ENCODE peak calls at places on chromosomes 4 and X, in ten cellular contexts. H, Y, J, X, E, O, W, S, C and F are unnamed samples.

GRCh38 chr4:4694296-4694772 is 152.5 kb upstream of the STX18 start:
- DNase-seq in H (no peak), Y (no peak), J (no peak), X (no peak), E (no peak), O (no peak), W (no peak), S (no peak), C (peak; percentile 40), F (no peak)

GRCh38 chr4:2761035-2761923 is 5.1 kb upstream of the TNIP2 start:
- DNase-seq in H (peak; percentile 64), Y (no peak), J (no peak), X (no peak), E (no peak), O (no peak), W (peak; percentile 45), S (peak; percentile 35), C (no peak), F (no peak)

GRCh38 chrX:107118322-107119147 is at the start of gene RBM41:
- DNase-seq in H (peak; percentile 80), Y (peak; percentile 74), J (peak; percentile 62), X (peak; percentile 26), E (peak; percentile 47), O (peak; percentile 23), W (peak; percentile 72), S (peak; percentile 77), C (peak; percentile 68), F (peak; percentile 57)

GRCh38 chr4:8071741-8072140 is 86.9 kb downstream of the ABLIM2 start:
- DNase-seq in H (no peak), Y (no peak), J (no peak), X (no peak), E (no peak), O (no peak), W (no peak), S (peak; percentile 50), C (no peak), F (no peak)

GRCh38 chrX:118554511-118554910 is 58.9 kb downstream of the DOCK11 start:
- DNase-seq in H (no peak), Y (no peak), J (no peak), X (no peak), E (no peak), O (no peak), W (no peak), S (no peak), C (no peak), F (peak; percentile 31)

GRCh38 chrX:386768-387575 is at the start of gene PPP2R3B:
- DNase-seq in H (peak; percentile 99), Y (no peak), J (peak; percentile 99), X (no peak), E (peak; percentile 98), O (peak; percentile 98), W (peak; percentile 98), S (peak; percentile 100), C (peak; percentile 99), F (peak; percentile 100)

GRCh38 chr4:39291686-39292085 is 74.5 kb downstream of the RFC1 start:
- DNase-seq in H (no peak), Y (no peak), J (no peak), X (no peak), E (no peak), O (no peak), W (no peak), S (no peak), C (no peak), F (no peak)

GRCh38 chrX:9429767-9430166 is 35.1 kb upstream of the TBL1X start:
- DNase-seq in H (no peak), Y (peak; percentile 40), J (no peak), X (no peak), E (no peak), O (no peak), W (no peak), S (no peak), C (no peak), F (no peak)

GRCh38 chrX:97210501-97210900 is 326.8 kb downstream of the RPA4 start:
- DNase-seq in H (no peak), Y (no peak), J (no peak), X (no peak), E (no peak), O (no peak), W (no peak), S (no peak), C (no peak), F (no peak)

GRCh38 chr4:144646523-144647094 is 653 bp downstream of the HHIP start:
- DNase-seq in H (no peak), Y (no peak), J (peak; percentile 8), X (no peak), E (no peak), O (no peak), W (peak; percentile 31), S (no peak), C (no peak), F (peak; percentile 23)

GRCh38 chr4:105147226-105148151 is 813 bp downstream of the TET2 start:
- DNase-seq in H (no peak), Y (peak; percentile 57), J (peak; percentile 14), X (peak; percentile 42), E (no peak), O (no peak), W (peak; percentile 56), S (no peak), C (peak; percentile 41), F (peak; percentile 21)

GRCh38 chr4:140291259-140291658 is 82.2 kb upstream of the SCOC start:
- DNase-seq in H (no peak), Y (peak; percentile 3), J (no peak), X (no peak), E (no peak), O (no peak), W (no peak), S (no peak), C (no peak), F (no peak)

GRCh38 chr4:78634011-78634664 is 82.6 kb downstream of the ANXA3 start:
- DNase-seq in H (peak; percentile 93), Y (no peak), J (no peak), X (no peak), E (no peak), O (no peak), W (no peak), S (no peak), C (no peak), F (no peak)